ENCODE peak calls at places on chromosomes 3 and 15, in ten cellular contexts. One of them, this sample, is unnamed.

GRCh38 chr3:174441588-174442316 is 417.4 kb upstream of the NAALADL2 start:
- DNase-seq in spleen: no peak
- DNase-seq in Panc1: no peak
- DNase-seq in GM23338: peak
- DNase-seq in stomach: no peak
- DNase-seq in HepG2: no peak
- DNase-seq in endothelial cell of umbilical vein: peak
- DNase-seq in suprapubic skin: no peak
- DNase-seq in GM12878: no peak
- DNase-seq in breast epithelium: no peak
- DNase-seq in this sample: no peak

GRCh38 chr3:124059580-124059979 is 67.7 kb upstream of the ROPN1 start:
- DNase-seq in spleen: no peak
- DNase-seq in Panc1: no peak
- DNase-seq in GM23338: no peak
- DNase-seq in stomach: no peak
- DNase-seq in HepG2: no peak
- DNase-seq in endothelial cell of umbilical vein: no peak
- DNase-seq in suprapubic skin: no peak
- DNase-seq in GM12878: no peak
- DNase-seq in breast epithelium: no peak
- DNase-seq in this sample: no peak

GRCh38 chr3:10775828-10776227 is 40.2 kb upstream of the SLC6A11 start:
- DNase-seq in spleen: no peak
- DNase-seq in Panc1: no peak
- DNase-seq in GM23338: no peak
- DNase-seq in stomach: no peak
- DNase-seq in HepG2: no peak
- DNase-seq in endothelial cell of umbilical vein: no peak
- DNase-seq in suprapubic skin: no peak
- DNase-seq in GM12878: no peak
- DNase-seq in breast epithelium: no peak
- DNase-seq in this sample: no peak

GRCh38 chr3:45187597-45188210 is 38.4 kb downstream of the TMEM158 start:
- DNase-seq in spleen: peak
- DNase-seq in Panc1: no peak
- DNase-seq in GM23338: no peak
- DNase-seq in stomach: no peak
- DNase-seq in HepG2: no peak
- DNase-seq in endothelial cell of umbilical vein: no peak
- DNase-seq in suprapubic skin: no peak
- DNase-seq in GM12878: no peak
- DNase-seq in breast epithelium: peak
- DNase-seq in this sample: no peak

GRCh38 chr15:90869601-90870353 is 1.4 kb downstream of the FURIN start:
- DNase-seq in spleen: peak
- DNase-seq in Panc1: no peak
- DNase-seq in GM23338: peak
- DNase-seq in stomach: no peak
- DNase-seq in HepG2: no peak
- DNase-seq in endothelial cell of umbilical vein: peak
- DNase-seq in suprapubic skin: no peak
- DNase-seq in GM12878: no peak
- DNase-seq in breast epithelium: no peak
- DNase-seq in this sample: no peak

GRCh38 chr3:170809021-170809974 is 60.7 kb downstream of the RPL22L1 start:
- DNase-seq in spleen: no peak
- DNase-seq in Panc1: peak
- DNase-seq in GM23338: peak
- DNase-seq in stomach: no peak
- DNase-seq in HepG2: peak
- DNase-seq in endothelial cell of umbilical vein: peak
- DNase-seq in suprapubic skin: no peak
- DNase-seq in GM12878: no peak
- DNase-seq in breast epithelium: no peak
- DNase-seq in this sample: no peak

GRCh38 chr3:190617185-190617584 is 103.3 kb downstream of the IL1RAP start:
- DNase-seq in spleen: no peak
- DNase-seq in Panc1: no peak
- DNase-seq in GM23338: peak
- DNase-seq in stomach: no peak
- DNase-seq in HepG2: peak
- DNase-seq in endothelial cell of umbilical vein: no peak
- DNase-seq in suprapubic skin: no peak
- DNase-seq in GM12878: peak
- DNase-seq in breast epithelium: no peak
- DNase-seq in this sample: no peak

GRCh38 chr3:179655236-179655635 is 2.4 kb downstream of the USP13 start:
- DNase-seq in spleen: no peak
- DNase-seq in Panc1: no peak
- DNase-seq in GM23338: no peak
- DNase-seq in stomach: no peak
- DNase-seq in HepG2: no peak
- DNase-seq in endothelial cell of umbilical vein: no peak
- DNase-seq in suprapubic skin: no peak
- DNase-seq in GM12878: no peak
- DNase-seq in breast epithelium: no peak
- DNase-seq in this sample: no peak

GRCh38 chr3:194941360-194941955 is 255.8 kb downstream of the FAM43A start:
- DNase-seq in spleen: no peak
- DNase-seq in Panc1: no peak
- DNase-seq in GM23338: no peak
- DNase-seq in stomach: no peak
- DNase-seq in HepG2: no peak
- DNase-seq in endothelial cell of umbilical vein: no peak
- DNase-seq in suprapubic skin: no peak
- DNase-seq in GM12878: no peak
- DNase-seq in breast epithelium: no peak
- DNase-seq in this sample: peak

GRCh38 chr3:324423-324822 is 127.9 kb downstream of the CHL1 start:
- DNase-seq in spleen: no peak
- DNase-seq in Panc1: no peak
- DNase-seq in GM23338: no peak
- DNase-seq in stomach: no peak
- DNase-seq in HepG2: no peak
- DNase-seq in endothelial cell of umbilical vein: no peak
- DNase-seq in suprapubic skin: no peak
- DNase-seq in GM12878: no peak
- DNase-seq in breast epithelium: no peak
- DNase-seq in this sample: no peak

GRCh38 chr15:66925721-66926120 is 139.7 kb upstream of the SMAD3 start:
- DNase-seq in spleen: no peak
- DNase-seq in Panc1: no peak
- DNase-seq in GM23338: no peak
- DNase-seq in stomach: no peak
- DNase-seq in HepG2: no peak
- DNase-seq in endothelial cell of umbilical vein: no peak
- DNase-seq in suprapubic skin: no peak
- DNase-seq in GM12878: no peak
- DNase-seq in breast epithelium: no peak
- DNase-seq in this sample: no peak

GRCh38 chr15:80109388-80109787 is 43.4 kb upstream of the FAH start:
- DNase-seq in spleen: no peak
- DNase-seq in Panc1: no peak
- DNase-seq in GM23338: no peak
- DNase-seq in stomach: no peak
- DNase-seq in HepG2: no peak
- DNase-seq in endothelial cell of umbilical vein: no peak
- DNase-seq in suprapubic skin: no peak
- DNase-seq in GM12878: no peak
- DNase-seq in breast epithelium: no peak
- DNase-seq in this sample: no peak

GRCh38 chr3:127132876-127133275 is 60.1 kb upstream of the PRR23E start:
- DNase-seq in spleen: no peak
- DNase-seq in Panc1: no peak
- DNase-seq in GM23338: no peak
- DNase-seq in stomach: no peak
- DNase-seq in HepG2: no peak
- DNase-seq in endothelial cell of umbilical vein: no peak
- DNase-seq in suprapubic skin: no peak
- DNase-seq in GM12878: no peak
- DNase-seq in breast epithelium: no peak
- DNase-seq in this sample: no peak

GRCh38 chr3:78794431-78794830 is 973.4 kb downstream of the ROBO1 start:
- DNase-seq in spleen: no peak
- DNase-seq in Panc1: no peak
- DNase-seq in GM23338: no peak
- DNase-seq in stomach: no peak
- DNase-seq in HepG2: no peak
- DNase-seq in endothelial cell of umbilical vein: no peak
- DNase-seq in suprapubic skin: no peak
- DNase-seq in GM12878: no peak
- DNase-seq in breast epithelium: no peak
- DNase-seq in this sample: no peak

GRCh38 chr3:128945041-128945877 is 48.6 kb downstream of the CFAP92 start:
- DNase-seq in spleen: no peak
- DNase-seq in Panc1: no peak
- DNase-seq in GM23338: no peak
- DNase-seq in stomach: no peak
- DNase-seq in HepG2: no peak
- DNase-seq in endothelial cell of umbilical vein: no peak
- DNase-seq in suprapubic skin: peak
- DNase-seq in GM12878: no peak
- DNase-seq in breast epithelium: no peak
- DNase-seq in this sample: peak

GRCh38 chr15:92394327-92395175 is 870 bp downstream of the ST8SIA2 start:
- DNase-seq in spleen: no peak
- DNase-seq in Panc1: no peak
- DNase-seq in GM23338: peak
- DNase-seq in stomach: no peak
- DNase-seq in HepG2: no peak
- DNase-seq in endothelial cell of umbilical vein: no peak
- DNase-seq in suprapubic skin: no peak
- DNase-seq in GM12878: no peak
- DNase-seq in breast epithelium: no peak
- DNase-seq in this sample: no peak
- H3K4me3 ChIP-seq in spleen: no peak
- H3K4me3 ChIP-seq in Panc1: peak
- H3K4me3 ChIP-seq in GM23338: peak
- H3K4me3 ChIP-seq in stomach: peak
- H3K4me3 ChIP-seq in HepG2: no peak
- H3K4me3 ChIP-seq in endothelial cell of umbilical vein: no peak
- H3K4me3 ChIP-seq in suprapubic skin: peak
- H3K4me3 ChIP-seq in GM12878: no peak
- H3K4me3 ChIP-seq in breast epithelium: peak
- H3K4me3 ChIP-seq in this sample: peak

DNA sequence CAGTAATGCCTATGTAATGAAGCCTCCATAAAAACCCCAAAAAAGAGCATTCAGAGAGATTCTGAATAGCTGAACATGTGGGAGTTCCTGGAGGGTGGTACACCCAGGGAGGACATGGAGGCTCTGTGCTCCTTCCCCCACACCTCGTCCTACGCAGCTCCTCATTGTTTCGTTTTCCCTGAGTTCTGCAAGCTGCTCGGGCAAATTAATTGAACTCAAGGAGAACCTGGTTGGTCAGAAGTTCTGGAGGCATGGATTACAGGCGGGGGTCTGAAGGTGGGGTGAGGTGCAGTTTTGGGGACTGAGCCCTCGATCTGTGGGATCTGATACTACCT is 142.2 kb downstream of the MYO9A start:
- DNase-seq in spleen: no peak
- DNase-seq in Panc1: no peak
- DNase-seq in GM23338: no peak
- DNase-seq in stomach: no peak
- DNase-seq in HepG2: no peak
- DNase-seq in endothelial cell of umbilical vein: no peak
- DNase-seq in suprapubic skin: no peak
- DNase-seq in GM12878: no peak
- DNase-seq in breast epithelium: no peak
- DNase-seq in this sample: no peak
- TF ChIP-seq POLR2AphosphoS5 in spleen: no peak
- TF ChIP-seq POLR2AphosphoS5 in Panc1: no peak
- TF ChIP-seq POLR2AphosphoS5 in GM23338: no peak
- TF ChIP-seq POLR2AphosphoS5 in stomach: no peak
- TF ChIP-seq POLR2AphosphoS5 in HepG2: no peak
- TF ChIP-seq POLR2AphosphoS5 in endothelial cell of umbilical vein: no peak
- TF ChIP-seq POLR2AphosphoS5 in suprapubic skin: no peak
- TF ChIP-seq POLR2AphosphoS5 in GM12878: no peak
- TF ChIP-seq POLR2AphosphoS5 in breast epithelium: no peak
- TF ChIP-seq POLR2AphosphoS5 in this sample: no peak

DNA sequence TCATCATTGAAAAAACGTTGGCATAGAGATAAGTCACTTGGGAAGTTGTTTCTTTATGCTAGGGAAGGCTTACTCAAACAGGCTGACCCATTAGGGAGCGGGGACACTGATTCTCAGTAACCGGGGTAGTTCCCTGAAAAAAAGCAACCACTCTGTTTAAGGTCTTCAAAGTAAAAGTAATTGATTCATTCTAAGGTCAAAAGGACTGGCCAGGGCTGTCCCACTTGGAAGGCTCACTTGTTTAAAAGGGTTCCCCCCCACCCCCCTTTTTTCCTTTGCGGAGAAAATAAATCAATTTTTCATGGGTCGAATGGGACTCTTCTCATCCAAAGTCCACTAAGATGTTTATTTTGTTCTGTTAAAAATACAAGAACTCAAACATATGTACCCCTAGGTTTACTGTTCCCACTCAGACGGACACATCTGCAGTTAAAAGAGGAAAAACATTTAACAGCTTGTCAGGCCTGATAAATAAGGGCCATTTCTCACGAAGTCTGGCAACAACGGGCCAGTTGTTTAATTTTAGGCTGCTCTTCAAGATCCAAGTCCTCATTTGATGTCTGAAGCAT is 53.0 kb downstream of the ARHGEF3 start:
- DNase-seq in spleen: no peak
- DNase-seq in Panc1: no peak
- DNase-seq in GM23338: no peak
- DNase-seq in stomach: no peak
- DNase-seq in HepG2: peak
- DNase-seq in endothelial cell of umbilical vein: no peak
- DNase-seq in suprapubic skin: no peak
- DNase-seq in GM12878: no peak
- DNase-seq in breast epithelium: no peak
- DNase-seq in this sample: no peak
- TF ChIP-seq CTCF in spleen: no peak
- TF ChIP-seq CTCF in Panc1: no peak
- TF ChIP-seq CTCF in GM23338: no peak
- TF ChIP-seq CTCF in stomach: no peak
- TF ChIP-seq CTCF in HepG2: no peak
- TF ChIP-seq CTCF in endothelial cell of umbilical vein: no peak
- TF ChIP-seq CTCF in suprapubic skin: no peak
- TF ChIP-seq CTCF in GM12878: no peak
- TF ChIP-seq CTCF in breast epithelium: no peak
- TF ChIP-seq CTCF in this sample: no peak

DNA sequence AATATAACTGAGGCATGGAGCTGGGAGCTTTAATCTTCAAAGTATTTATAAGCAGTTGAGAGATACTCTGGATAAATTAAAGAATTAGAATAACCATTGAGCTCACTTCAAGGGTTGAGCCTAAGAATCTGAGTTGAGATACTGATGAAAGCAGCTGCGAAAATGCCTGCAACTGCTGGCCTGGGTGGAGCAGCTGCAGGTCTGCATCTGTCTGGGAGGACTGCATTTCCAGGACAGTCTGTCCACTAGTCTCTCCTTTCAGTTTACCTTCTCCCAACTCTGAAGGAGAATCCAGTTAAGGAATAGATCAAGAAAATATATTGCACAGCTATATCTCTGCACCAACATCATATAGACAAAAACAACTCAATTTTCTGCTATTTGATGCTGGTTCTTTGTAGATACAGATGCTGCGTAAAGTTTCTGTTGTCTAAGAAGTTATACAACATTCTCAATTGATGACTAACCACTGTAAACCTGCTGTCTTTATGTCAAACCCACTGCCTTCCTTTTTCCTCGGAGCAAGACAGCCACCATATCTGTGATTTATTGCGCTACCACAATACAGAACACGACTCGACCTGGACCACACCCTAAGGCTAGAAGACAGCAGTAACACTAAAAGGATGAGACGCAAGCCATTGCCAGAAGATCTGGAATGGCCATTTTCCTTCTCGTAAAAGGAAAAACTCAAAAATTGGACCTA is 245.1 kb downstream of the MAGI1 start:
- DNase-seq in spleen: no peak
- DNase-seq in Panc1: no peak
- DNase-seq in GM23338: no peak
- DNase-seq in stomach: no peak
- DNase-seq in HepG2: no peak
- DNase-seq in endothelial cell of umbilical vein: no peak
- DNase-seq in suprapubic skin: no peak
- DNase-seq in GM12878: no peak
- DNase-seq in breast epithelium: no peak
- DNase-seq in this sample: no peak
- H3K4me3 ChIP-seq in spleen: no peak
- H3K4me3 ChIP-seq in Panc1: no peak
- H3K4me3 ChIP-seq in GM23338: no peak
- H3K4me3 ChIP-seq in stomach: no peak
- H3K4me3 ChIP-seq in HepG2: no peak
- H3K4me3 ChIP-seq in endothelial cell of umbilical vein: no peak
- H3K4me3 ChIP-seq in suprapubic skin: no peak
- H3K4me3 ChIP-seq in GM12878: no peak
- H3K4me3 ChIP-seq in breast epithelium: no peak
- H3K4me3 ChIP-seq in this sample: no peak